ENCODE peak calls at places on chromosomes 5 and 9, in nine cellular contexts. A, C, G, O, S, D, R, P and Q are unnamed samples.

GRCh38 chr9:75500479-75500878 is 390.0 kb upstream of the PCSK5 start:
- DNase-seq in G (no peak), C (no peak), A (no peak), O (no peak), P (no peak), S (no peak), R (no peak), D (no peak), Q (no peak)

GRCh38 chr5:133994297-133994989 is 10.3 kb downstream of the VDAC1 start:
- DNase-seq in C (no peak), S (no peak), G (no peak), D (no peak), O (peak; percentile 14), R (no peak), A (no peak), P (no peak), Q (no peak)

GRCh38 chr9:127568971-127569818 is 42.9 kb upstream of the STXBP1 start:
- DNase-seq in P (peak; percentile 75), A (peak; percentile 87), D (peak; percentile 88), R (peak; percentile 96), O (peak; percentile 85), C (peak; percentile 80), G (no peak), S (peak; percentile 75), Q (peak; percentile 79)

GRCh38 chr5:80125022-80125961 is 90.1 kb downstream of the THBS4 start:
- DNase-seq in D (no peak), O (no peak), P (no peak), A (no peak), C (no peak), G (no peak), S (no peak), R (no peak), Q (no peak)

GRCh38 chr5:170491479-170491878 is 12.3 kb upstream of the KCNIP1 start:
- DNase-seq in A (no peak), C (peak; percentile 68), O (peak; percentile 26), D (peak; percentile 8), R (no peak), S (peak; percentile 98), G (no peak), P (no peak), Q (no peak)

GRCh38 chr5:36878421-36879088 is 2.0 kb downstream of the NIPBL start:
- DNase-seq in S (peak; percentile 71), G (no peak), A (no peak), O (peak; percentile 39), C (peak; percentile 56), D (peak; percentile 33), R (no peak), P (no peak), Q (no peak)

GRCh38 chr5:171630047-171630669 is 155.5 kb upstream of the SMIM23 start:
- DNase-seq in A (peak; percentile 68), S (peak; percentile 62), P (peak; percentile 20), R (no peak), C (peak; percentile 40), D (peak; percentile 20), G (no peak), O (peak; percentile 42), Q (no peak)

GRCh38 chr9:129352157-129352870 is 174.3 kb upstream of the IER5L start:
- DNase-seq in C (no peak), P (no peak), A (no peak), D (no peak), R (no peak), S (no peak), G (no peak), O (no peak), Q (no peak)

GRCh38 chr9:99176527-99177013 is 45.2 kb downstream of the ALG2 start:
- DNase-seq in R (peak; percentile 55), O (no peak), A (no peak), P (no peak), S (no peak), G (no peak), C (no peak), D (no peak), Q (no peak)

GRCh38 chr9:83220737-83221136 is 157.8 kb upstream of the RASEF start:
- DNase-seq in O (peak; percentile 39), S (peak; percentile 90), D (no peak), P (no peak), C (peak; percentile 89), G (no peak), R (no peak), A (no peak), Q (no peak)

GRCh38 chr5:123094919-123095693 is 6.1 kb downstream of the PRDM6 start:
- DNase-seq in A (no peak), C (no peak), R (no peak), G (no peak), S (no peak), O (no peak), D (no peak), P (no peak), Q (no peak)

GRCh38 chr5:91383956-91384300 is 811 bp upstream of the ARRDC3 start:
- DNase-seq in C (no peak), G (no peak), P (no peak), D (no peak), R (no peak), A (peak; percentile 34), O (no peak), S (peak; percentile 28), Q (no peak)

GRCh38 chr5:75964008-75964407 is 119.2 kb upstream of the SV2C start:
- DNase-seq in S (no peak), D (no peak), P (no peak), A (no peak), G (no peak), C (no peak), O (no peak), R (no peak), Q (no peak)

GRCh38 chr9:113462781-113463286 is 693 bp upstream of the RGS3 start:
- DNase-seq in O (no peak), R (no peak), G (no peak), C (no peak), S (no peak), D (no peak), P (no peak), A (no peak), Q (no peak)
- H3K4me3 ChIP-seq in O (no peak overlapping the region), R (peak overlapping the region; percentile 67), G (no peak overlapping the region), C (no peak overlapping the region), S (no peak overlapping the region), D (no peak overlapping the region), P (no peak overlapping the region), A (no peak overlapping the region), Q (no peak overlapping the region)

GRCh38 chr9:135198889-135199288 is 111.4 kb downstream of the OLFM1 start:
- DNase-seq in C (no peak), S (no peak), P (no peak), D (no peak), O (no peak), R (no peak), A (no peak), G (no peak), Q (no peak)

GRCh38 chr9:135199489-135199888 is 112.0 kb downstream of the OLFM1 start:
- DNase-seq in P (no peak), D (no peak), O (no peak), S (no peak), A (no peak), G (no peak), C (no peak), R (no peak), Q (no peak)

GRCh38 chr9:135196474-135196873 is 109.0 kb downstream of the OLFM1 start:
- DNase-seq in D (no peak), S (no peak), C (no peak), O (no peak), G (no peak), A (no peak), R (no peak), P (no peak), Q (no peak)

GRCh38 chr9:135201711-135202110 is 114.2 kb downstream of the OLFM1 start:
- DNase-seq in R (no peak), O (no peak), P (no peak), C (no peak), S (no peak), A (no peak), G (no peak), D (no peak), Q (no peak)

DNA sequence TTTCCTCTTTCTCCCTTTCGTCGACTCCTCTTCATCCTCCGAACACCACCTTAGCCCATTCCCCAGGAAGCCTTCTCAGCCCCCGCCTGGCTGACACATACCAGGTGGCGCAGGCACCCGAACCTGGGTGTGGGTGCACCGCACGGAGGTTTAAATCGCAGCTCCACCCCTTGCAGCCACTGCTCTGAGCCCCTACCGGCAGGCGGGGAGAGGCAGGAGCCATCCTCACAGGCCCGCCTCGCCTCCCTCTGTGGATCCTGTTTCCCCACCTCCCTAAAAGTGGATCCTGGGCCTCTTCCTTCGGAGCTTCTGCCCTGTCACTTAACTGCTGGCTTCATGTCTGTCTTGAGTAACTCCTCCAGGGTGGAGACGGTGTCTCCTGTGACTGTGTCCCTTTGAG is 110.7 kb downstream of the OLFM1 start:
- DNase-seq in A (no peak), S (no peak), R (no peak), P (no peak), O (no peak), G (no peak), C (no peak), D (no peak), Q (no peak)
- H3K27me3 ChIP-seq in A (peaks cover 56% of the 10 kb centered on the region), S (no peaks in the 10 kb centered on the region), R (peaks cover 8% of the 10 kb centered on the region), P (no peaks in the 10 kb centered on the region), O (peaks cover 12% of the 10 kb centered on the region), G (peaks cover 4% of the 10 kb centered on the region), C (no peaks in the 10 kb centered on the region), D (peaks cover 14% of the 10 kb centered on the region), Q (no peaks in the 10 kb centered on the region)

DNA sequence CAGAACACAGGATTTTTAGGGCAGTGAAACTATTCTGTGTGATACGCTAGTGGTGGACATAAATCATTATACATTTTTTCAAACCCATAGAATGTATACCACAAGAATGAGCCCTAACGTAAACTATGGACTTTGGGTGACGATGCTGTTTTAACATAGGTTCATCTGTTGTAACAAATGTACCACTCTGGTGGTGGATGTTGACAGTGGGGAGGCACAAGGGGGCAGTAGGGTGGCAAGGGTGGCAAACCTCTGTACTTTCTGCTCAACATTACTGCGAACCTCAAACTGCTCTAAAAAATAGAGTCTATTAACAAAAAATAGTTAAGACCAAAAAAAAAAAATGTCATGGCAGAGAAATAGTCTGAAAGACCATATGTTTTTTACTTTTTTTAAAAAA is 9.1 kb upstream of the MVB12B start:
- DNase-seq in P (no peak), A (no peak), C (no peak), S (no peak), O (no peak), G (no peak), D (no peak), R (no peak), Q (no peak)
- TF ChIP-seq CTCF in P (peak; percentile 11), A (no peak), C (peak; percentile 17), S (peak; percentile 24), O (peak; percentile 21), G (peak; percentile 31), D (peak; percentile 50), R (peak; percentile 36), Q (peak; percentile 25)

GRCh38 chr9:37636511-37637474 is 14.0 kb upstream of the FRMPD1 start:
- DNase-seq in G (no peak), P (no peak), O (no peak), A (no peak), R (no peak), D (no peak), C (no peak), S (no peak), Q (no peak)

GRCh38 chr9:37626708-37627293 is 24.0 kb upstream of the FRMPD1 start:
- DNase-seq in D (no peak), G (no peak), C (peak; percentile 37), P (no peak), S (no peak), A (no peak), R (no peak), O (no peak), Q (no peak)

GRCh38 chr9:37635808-37636207 is 14.9 kb upstream of the FRMPD1 start:
- DNase-seq in D (no peak), R (no peak), C (no peak), A (no peak), O (no peak), G (no peak), P (no peak), S (no peak), Q (no peak)

GRCh38 chr9:37632479-37632878 is 18.3 kb upstream of the FRMPD1 start:
- DNase-seq in A (no peak), C (no peak), D (no peak), P (no peak), O (no peak), R (no peak), S (no peak), G (no peak), Q (no peak)
- H3K4me3 ChIP-seq in A (no peak overlapping the region), C (no peak overlapping the region), D (no peak overlapping the region), P (no peak overlapping the region), O (no peak overlapping the region), R (no peak overlapping the region), S (no peak overlapping the region), G (no peak overlapping the region), Q (no peak overlapping the region)